ENCODE peak calls at places on chromosomes 11 and 22, in five cellular contexts. One of them, this sample, is unnamed.

GRCh38 chr11:130390071-130390758 is 38.2 kb downstream of the ADAMTS8 start:
- DNase-seq in retinal pigment epithelial cell: no peak
- DNase-seq in sciatic nerve: no peak
- DNase-seq in amygdala: peak; percentile 22
- DNase-seq in erythroblast: no peak
- DNase-seq in this sample: peak; percentile 37

GRCh38 chr11:44235765-44236201 is 74.2 kb downstream of the ALX4 start:
- DNase-seq in sciatic nerve: no peak
- DNase-seq in retinal pigment epithelial cell: no peak
- DNase-seq in amygdala: no peak
- DNase-seq in erythroblast: no peak
- DNase-seq in this sample: no peak

GRCh38 chr11:46296520-46297448 is 19.3 kb downstream of the CREB3L1 start:
- DNase-seq in amygdala: no peak
- DNase-seq in sciatic nerve: no peak
- DNase-seq in retinal pigment epithelial cell: peak; percentile 92
- DNase-seq in erythroblast: peak; percentile 59
- DNase-seq in this sample: no peak

GRCh38 chr11:6568191-6568918 is 35.1 kb downstream of the RRP8 start:
- DNase-seq in erythroblast: peak; percentile 86
- DNase-seq in sciatic nerve: peak; percentile 65
- DNase-seq in amygdala: no peak
- DNase-seq in retinal pigment epithelial cell: no peak
- DNase-seq in this sample: peak; percentile 58

GRCh38 chr11:1348146-1348545 is 38.7 kb upstream of the TOLLIP start:
- DNase-seq in erythroblast: no peak
- DNase-seq in sciatic nerve: peak; percentile 30
- DNase-seq in retinal pigment epithelial cell: no peak
- DNase-seq in amygdala: no peak
- DNase-seq in this sample: no peak

GRCh38 chr22:19051381-19051780 is 70.8 kb downstream of the DGCR2 start:
- DNase-seq in sciatic nerve: peak; percentile 18
- DNase-seq in retinal pigment epithelial cell: no peak
- DNase-seq in amygdala: no peak
- DNase-seq in erythroblast: no peak
- DNase-seq in this sample: no peak

GRCh38 chr22:29331213-29331612 is 15.7 kb upstream of the RASL10A start:
- DNase-seq in erythroblast: no peak
- DNase-seq in retinal pigment epithelial cell: no peak
- DNase-seq in amygdala: no peak
- DNase-seq in sciatic nerve: no peak
- DNase-seq in this sample: no peak

GRCh38 chr11:107844041-107844440 is 14.5 kb downstream of the SLC35F2 start:
- DNase-seq in sciatic nerve: no peak
- DNase-seq in erythroblast: no peak
- DNase-seq in amygdala: no peak
- DNase-seq in retinal pigment epithelial cell: no peak
- DNase-seq in this sample: no peak

GRCh38 chr22:45977003-45977395 is at the start of gene WNT7B:
- DNase-seq in sciatic nerve: no peak
- DNase-seq in erythroblast: peak; percentile 10
- DNase-seq in retinal pigment epithelial cell: no peak
- DNase-seq in amygdala: no peak
- DNase-seq in this sample: no peak

GRCh38 chr11:78690588-78690987 is 115.9 kb upstream of the NARS2 start:
- DNase-seq in retinal pigment epithelial cell: no peak
- DNase-seq in amygdala: no peak
- DNase-seq in erythroblast: no peak
- DNase-seq in sciatic nerve: no peak
- DNase-seq in this sample: no peak

GRCh38 chr22:29723766-29724165 is 4.0 kb downstream of the CABP7 start:
- DNase-seq in amygdala: no peak
- DNase-seq in retinal pigment epithelial cell: no peak
- DNase-seq in sciatic nerve: no peak
- DNase-seq in erythroblast: no peak
- DNase-seq in this sample: no peak

GRCh38 chr11:73931039-73931645 is 19.7 kb upstream of the DNAJB13 start:
- DNase-seq in amygdala: peak; percentile 53
- DNase-seq in erythroblast: peak; percentile 73
- DNase-seq in retinal pigment epithelial cell: peak; percentile 91
- DNase-seq in sciatic nerve: no peak
- DNase-seq in this sample: peak; percentile 34

GRCh38 chr11:73350908-73351636 is 25.1 kb upstream of the RELT start:
- DNase-seq in retinal pigment epithelial cell: no peak
- DNase-seq in amygdala: no peak
- DNase-seq in sciatic nerve: no peak
- DNase-seq in erythroblast: peak; percentile 81
- DNase-seq in this sample: peak; percentile 73

GRCh38 chr11:43315966-43316365 is 4.2 kb downstream of the API5 start:
- DNase-seq in erythroblast: no peak
- DNase-seq in sciatic nerve: no peak
- DNase-seq in amygdala: no peak
- DNase-seq in retinal pigment epithelial cell: no peak
- DNase-seq in this sample: no peak

GRCh38 chr11:119647254-119647653 is 81.7 kb downstream of the NECTIN1 start:
- DNase-seq in retinal pigment epithelial cell: no peak
- DNase-seq in erythroblast: no peak
- DNase-seq in amygdala: no peak
- DNase-seq in sciatic nerve: no peak
- DNase-seq in this sample: no peak